ENCODE peak calls at places on chromosome 3, in five cellular contexts. W is epithelial cell of esophagus; J is astrocyte of the cerebellum; T is CD8-positive, alpha-beta T cell; F is foreskin fibroblast. E is an unnamed sample.

GRCh38 chr3:52083556-52084087 is 27.3 kb upstream of the DUSP7 start:
- DNase-seq in T (no peak), J (no peak), F (no peak), W (no peak), E (no peak)

GRCh38 chr3:176147251-176147650 is 1050.0 kb downstream of the TBL1XR1 start:
- DNase-seq in J (no peak), F (no peak), W (no peak), T (no peak), E (no peak)

GRCh38 chr3:15330031-15330596 is 2.3 kb downstream of the SH3BP5 start:
- DNase-seq in W (no peak), T (no peak), F (peak), J (no peak), E (peak)

GRCh38 chr3:52827441-52827840 is 3.0 kb downstream of the ITIH4 start:
- DNase-seq in W (peak), J (no peak), T (no peak), F (peak), E (no peak)

GRCh38 chr3:32733631-32734229 is 48.7 kb downstream of the CNOT10 start:
- DNase-seq in T (no peak), F (peak), W (peak), J (peak), E (no peak)

GRCh38 chr3:158727499-158728377 is 4.5 kb downstream of the RARRES1 start:
- DNase-seq in F (peak), J (peak), W (peak), T (peak), E (no peak)

GRCh38 chr3:175764722-175765121 is 905.6 kb downstream of the NAALADL2 start:
- DNase-seq in J (no peak), W (no peak), F (no peak), T (no peak), E (no peak)

GRCh38 chr3:117524890-117525289 is 815.3 kb downstream of the TUSC7 start:
- DNase-seq in W (no peak), F (peak), J (peak), T (no peak), E (peak)

GRCh38 chr3:38722760-38723568 is 73.5 kb upstream of the SCN5A start:
- DNase-seq in T (no peak), W (no peak), J (no peak), F (peak), E (no peak)

GRCh38 chr3:178966299-178967183 is 105.1 kb downstream of the ZMAT3 start:
- DNase-seq in W (peak), J (peak), F (peak), T (no peak), E (peak)

GRCh38 chr3:26099692-26100091 is 309.8 kb downstream of the OXSM start:
- DNase-seq in J (peak), T (no peak), F (no peak), W (peak), E (no peak)

GRCh38 chr3:88031543-88032148 is 27.2 kb downstream of the CGGBP1 start:
- DNase-seq in W (peak), T (peak), F (peak), J (no peak), E (no peak)

GRCh38 chr3:107404727-107405519 is 27.7 kb downstream of the CCDC54 start:
- DNase-seq in W (peak), T (no peak), J (no peak), F (peak), E (peak)
- H3K4me3 ChIP-seq in W (no peak), T (no peak), J (no peak), F (no peak), E (no peak)

DNA sequence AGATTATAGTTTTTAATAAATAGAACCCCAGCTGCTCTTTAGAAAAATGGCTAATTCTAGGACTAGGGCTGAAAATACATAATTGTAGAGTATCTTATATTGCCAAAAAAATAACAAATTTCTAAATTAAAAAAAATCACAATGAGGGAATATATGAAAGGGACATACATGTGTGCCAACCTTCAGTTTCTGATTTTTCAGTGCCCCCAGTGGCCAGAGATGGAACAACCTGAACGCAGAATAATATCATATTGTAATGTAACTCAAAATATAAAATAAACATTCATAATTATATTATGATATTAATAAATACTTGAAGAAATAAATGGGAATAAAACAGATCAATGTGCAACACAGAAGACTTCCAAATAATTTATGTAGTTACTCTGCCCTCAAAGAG is 460.5 kb downstream of the ZNF385D start:
- DNase-seq in J (no peak), T (no peak), W (no peak), F (peak), E (no peak)
- TF ChIP-seq CTCF in J (peak), T (no peak), W (peak), F (peak), E (peak)

DNA sequence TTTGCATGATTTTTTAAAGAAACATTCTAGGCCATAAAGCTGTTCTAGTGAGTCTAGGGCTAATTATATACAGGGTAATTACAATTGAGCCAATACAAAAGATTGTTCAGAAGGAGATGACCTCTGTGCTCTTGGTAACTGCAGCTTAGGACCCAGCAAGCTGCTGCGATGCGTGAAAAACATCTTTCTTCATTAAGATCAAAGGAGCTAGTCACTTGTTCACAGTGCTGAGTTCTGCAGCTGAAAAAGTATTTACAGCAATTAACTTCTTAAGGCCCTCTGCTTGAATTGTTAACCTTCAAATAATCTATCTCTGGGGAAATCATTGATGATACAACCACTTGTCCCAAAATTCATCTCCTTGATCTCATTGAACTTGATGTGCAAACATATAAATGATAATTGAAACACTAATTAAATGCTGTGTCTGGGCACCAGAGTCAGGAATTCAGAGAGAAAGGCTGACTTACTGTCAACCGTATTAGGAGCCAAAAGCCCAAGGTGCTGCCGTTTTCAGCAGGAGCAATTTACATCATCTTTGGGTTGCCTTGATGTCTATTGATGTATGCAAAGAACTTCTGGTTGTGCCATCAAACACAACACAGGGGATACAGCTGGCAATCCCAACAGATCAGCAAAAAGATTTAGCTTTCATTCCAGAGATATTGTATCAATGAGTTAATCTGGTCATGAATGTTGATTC is 213.0 kb downstream of the NECTIN3 start:
- DNase-seq in F (no peak), T (no peak), W (no peak), J (no peak), E (no peak)
- H3K4me3 ChIP-seq in F (no peak), T (no peak), W (no peak), J (no peak), E (no peak)

GRCh38 chr3:149391960-149392359 is 14.5 kb upstream of the TM4SF1 start:
- DNase-seq in F (no peak), W (no peak), J (no peak), T (no peak), E (no peak)

GRCh38 chr3:149396476-149396875 is 19.0 kb upstream of the TM4SF1 start:
- DNase-seq in T (no peak), W (no peak), J (no peak), F (no peak), E (no peak)

GRCh38 chr3:149390772-149391212 is 13.3 kb upstream of the TM4SF1 start:
- DNase-seq in T (no peak), W (peak), F (peak), J (no peak), E (no peak)

GRCh38 chr3:149395107-149396089 is 17.9 kb upstream of the TM4SF1 start:
- DNase-seq in F (no peak), T (no peak), J (no peak), W (peak), E (no peak)

GRCh38 chr3:149393355-149394165 is 16.1 kb upstream of the TM4SF1 start:
- DNase-seq in T (no peak), W (peak), F (peak), J (peak), E (no peak)
- TF ChIP-seq CTCF in T (peak), W (peak), F (peak), J (peak), E (peak)

DNA sequence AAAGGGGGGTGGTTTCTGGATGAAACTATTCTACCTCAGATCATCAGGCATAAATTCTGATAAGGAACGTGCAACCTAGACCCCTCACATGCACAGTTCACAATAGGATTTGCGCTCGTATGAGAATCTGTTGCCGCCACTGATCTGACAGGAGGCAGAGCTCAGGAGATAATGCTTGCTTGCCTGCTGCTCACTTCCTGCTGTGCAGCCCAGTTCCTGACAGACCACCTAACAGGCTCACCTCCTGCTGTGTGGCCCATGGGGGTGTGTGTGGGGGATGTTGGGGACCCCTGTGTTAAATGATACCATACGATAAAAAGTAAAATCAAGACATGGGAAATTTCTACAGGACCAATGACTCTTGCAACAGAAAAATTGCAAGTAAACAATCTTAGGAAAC is 24.0 kb downstream of the CP start:
- DNase-seq in W (no peak), J (no peak), T (no peak), F (peak), E (no peak)
- H3K4me3 ChIP-seq in W (no peak), J (no peak), T (no peak), F (peak), E (no peak)

DNA sequence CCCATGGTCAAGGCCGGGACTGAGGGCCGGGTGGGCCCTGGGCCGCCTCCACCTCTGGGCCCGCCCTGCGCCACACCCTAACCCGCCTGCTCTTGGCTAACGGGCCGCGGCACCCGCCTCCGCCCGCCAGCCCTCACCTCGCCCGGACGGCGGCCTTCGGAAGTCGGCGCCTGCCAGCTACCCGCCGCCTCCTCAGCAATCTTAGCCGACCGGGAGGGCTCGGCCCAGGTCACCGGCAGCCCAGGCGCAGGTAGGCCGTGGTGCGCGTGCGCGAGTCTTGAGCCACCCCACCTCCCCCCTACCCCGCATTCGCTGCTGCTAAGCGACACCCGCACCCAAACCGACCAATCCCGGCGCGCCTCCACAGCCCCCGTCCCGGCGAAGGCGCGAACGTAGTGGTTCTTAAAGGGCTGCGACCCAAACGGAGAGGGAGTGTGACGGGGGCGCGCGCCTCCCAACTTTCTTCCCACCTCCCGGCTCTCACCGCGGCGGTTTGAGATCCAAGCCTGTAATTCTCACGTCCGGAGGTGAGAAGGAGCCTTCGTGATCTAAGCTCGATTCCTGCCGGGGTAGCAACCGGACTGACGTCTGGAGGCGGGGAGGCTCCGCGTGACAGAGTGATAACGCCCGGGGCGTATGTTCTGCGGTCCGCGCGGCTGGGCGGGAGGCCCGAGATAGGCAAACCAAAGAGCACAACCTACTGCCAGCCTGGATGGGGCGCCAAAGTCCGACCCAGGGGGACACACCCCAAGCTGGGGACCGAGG is at the start of gene SEC22C:
- DNase-seq in T (peak), F (peak), W (peak), J (peak), E (peak)
- TF ChIP-seq CTCF in T (peak), F (peak), W (peak), J (no peak), E (no peak)

DNA sequence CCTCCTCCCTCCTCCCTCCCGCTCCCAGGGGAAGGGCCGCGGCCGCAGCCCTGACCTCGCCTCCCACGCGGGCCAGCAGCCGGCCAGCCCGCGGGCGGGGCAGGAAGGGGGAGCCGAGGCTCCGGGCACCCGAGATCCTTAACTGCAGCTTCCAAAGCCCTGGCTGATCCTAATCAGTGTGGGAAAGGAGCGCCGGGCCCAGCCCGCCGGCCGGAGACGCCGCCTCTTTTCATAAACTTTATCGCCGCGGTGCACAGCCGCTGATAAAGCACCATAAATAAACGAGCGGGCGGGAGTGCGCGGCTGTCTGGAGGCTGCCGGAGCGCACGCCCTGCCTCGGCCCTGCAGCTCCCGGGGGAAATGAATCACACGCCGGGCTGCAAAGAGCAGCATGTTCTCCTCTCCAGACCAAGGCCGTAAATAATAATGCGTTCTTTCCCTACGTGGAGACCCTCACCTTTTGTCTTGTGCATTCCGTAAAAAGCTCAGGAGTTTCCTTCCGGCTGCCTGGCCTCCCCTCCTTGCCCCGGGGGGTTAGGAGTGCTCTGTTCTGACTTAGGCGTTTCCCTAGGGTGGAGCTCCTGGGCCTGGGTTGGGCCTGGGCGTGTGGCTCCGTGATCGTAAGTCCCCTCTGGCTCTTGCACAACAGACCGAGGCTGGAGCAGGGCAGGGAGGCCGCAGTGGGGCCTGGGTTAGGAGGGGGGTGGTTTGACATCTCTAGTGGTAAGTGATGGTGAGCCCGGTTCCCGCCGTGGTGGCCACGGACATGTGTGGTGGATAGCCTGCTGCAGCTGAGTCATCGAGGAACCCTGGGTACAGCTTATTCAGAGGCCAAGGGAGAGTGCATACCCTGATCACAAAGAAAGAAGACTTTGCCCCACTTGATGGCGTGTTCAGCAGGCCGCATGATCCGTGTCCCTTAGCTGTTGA is 132.6 kb upstream of the HES1 start:
- DNase-seq in T (no peak), J (peak), F (peak), W (peak), E (peak)
- H3K4me3 ChIP-seq in T (no peak), J (peak), F (peak), W (peak), E (peak)